ENCODE peak calls at places on chromosomes 4 and X, in five cellular contexts. V, Z, A, C and E are unnamed samples.

GRCh38 chr4:10063544-10064300 is 42.4 kb upstream of the SLC2A9 start:
- DNase-seq in Z (peak), C (peak), V (peak), A (no peak), E (peak)

GRCh38 chr4:91936301-91936700 is 367.5 kb upstream of the GRID2 start:
- DNase-seq in A (no peak), C (no peak), V (no peak), Z (no peak), E (no peak)

GRCh38 chr4:94695389-94695788 is 62.4 kb upstream of the BMPR1B start:
- DNase-seq in C (no peak), A (no peak), Z (no peak), V (no peak), E (no peak)

GRCh38 chrX:104189862-104190261 is 23.6 kb downstream of the FAM199X start:
- DNase-seq in C (no peak), V (no peak), A (no peak), Z (no peak), E (no peak)

GRCh38 chr4:147578057-147578476 is 39.1 kb upstream of the TMEM184C start:
- DNase-seq in V (no peak), C (no peak), Z (no peak), A (no peak), E (no peak)

GRCh38 chrX:112736310-112736709 is 56.6 kb upstream of the LHFPL1 start:
- DNase-seq in C (no peak), A (no peak), Z (no peak), V (no peak), E (no peak)

GRCh38 chr4:98625920-98626319 is 32.5 kb downstream of the TSPAN5 start:
- DNase-seq in C (no peak), Z (no peak), V (no peak), A (no peak), E (no peak)

GRCh38 chr4:68250151-68250930 is 4.8 kb upstream of the TMPRSS11B start:
- DNase-seq in Z (no peak), V (no peak), C (no peak), A (no peak), E (no peak)

GRCh38 chr4:73479323-73479722 is 2.2 kb upstream of the AFM start:
- DNase-seq in C (no peak), A (no peak), V (no peak), Z (no peak), E (no peak)

GRCh38 chr4:65341557-65341956 is 328.7 kb downstream of the EPHA5 start:
- DNase-seq in A (no peak), Z (no peak), C (no peak), V (no peak), E (no peak)

GRCh38 chr4:78634011-78634664 is 82.6 kb downstream of the ANXA3 start:
- DNase-seq in C (no peak), V (peak), A (no peak), Z (no peak), E (peak)

GRCh38 chr4:77579406-77580076 is 26.1 kb upstream of the CXCL13 start:
- DNase-seq in A (no peak), C (no peak), Z (no peak), V (no peak), E (no peak)

GRCh38 chrX:112851806-112852205 is 11.2 kb upstream of the AMOT start:
- DNase-seq in A (no peak), C (no peak), V (no peak), Z (no peak), E (no peak)

GRCh38 chrX:37627602-37628001 is 56.1 kb downstream of the LANCL3 start:
- DNase-seq in V (no peak), Z (peak), A (no peak), C (no peak), E (no peak)

GRCh38 chr4:71304289-71304850 is 34.5 kb upstream of the SLC4A4 start:
- DNase-seq in V (no peak), A (no peak), C (no peak), Z (no peak), E (no peak)

GRCh38 chrX:132463411-132463810 is 25.4 kb downstream of the MBNL3 start:
- DNase-seq in C (no peak), V (no peak), Z (peak), A (no peak), E (no peak)

GRCh38 chrX:111411591-111412371 is at the start of gene DCX:
- DNase-seq in Z (no peak), C (no peak), V (no peak), A (no peak), E (peak)

GRCh38 chr4:158018090-158018808 is 154.6 kb downstream of the GASK1B start:
- DNase-seq in Z (no peak), A (no peak), V (no peak), C (no peak), E (no peak)

GRCh38 chr4:65600656-65601055 is 69.6 kb downstream of the EPHA5 start:
- DNase-seq in A (no peak), V (no peak), Z (no peak), C (no peak), E (no peak)

GRCh38 chr4:78551420-78552351 is at the start of gene ANXA3:
- DNase-seq in A (no peak), C (peak), Z (peak), V (peak), E (no peak)

GRCh38 chrX:108590496-108590895 is 145.9 kb downstream of the IRS4 start:
- DNase-seq in Z (no peak), C (no peak), V (no peak), A (no peak), E (no peak)

GRCh38 chrX:153897899-153898298 is 6.6 kb upstream of the AVPR2 start:
- DNase-seq in C (no peak), A (no peak), V (no peak), Z (no peak), E (no peak)

GRCh38 chrX:101347859-101348451 is 587 bp downstream of the TIMM8A start:
- DNase-seq in V (no peak), Z (peak), A (no peak), C (no peak), E (no peak)

GRCh38 chr4:36320130-36320902 is 38.9 kb downstream of the DTHD1 start:
- DNase-seq in A (no peak), V (no peak), C (no peak), Z (no peak), E (no peak)

GRCh38 chr4:17941731-17942130 is 79.8 kb downstream of the LCORL start:
- DNase-seq in C (no peak), Z (no peak), V (no peak), A (no peak), E (no peak)

GRCh38 chr4:53646792-53647191 is 55.5 kb upstream of the LNX1 start:
- DNase-seq in C (no peak), A (no peak), Z (no peak), V (no peak), E (no peak)

GRCh38 chr4:153120235-153120634 is 84.0 kb upstream of the TRIM2 start:
- DNase-seq in V (no peak), C (no peak), Z (no peak), A (no peak), E (no peak)

GRCh38 chr4:3299538-3300197 is 6.8 kb downstream of the RGS12 start:
- DNase-seq in V (no peak), A (no peak), C (peak), Z (no peak), E (no peak)

GRCh38 chr4:8009710-8010534 is 70.3 kb upstream of the AFAP1 start:
- DNase-seq in V (no peak), A (no peak), Z (no peak), C (peak), E (no peak)

GRCh38 chr4:25667931-25668557 is 12.4 kb downstream of the SLC34A2 start:
- DNase-seq in V (no peak), A (no peak), C (no peak), Z (no peak), E (no peak)

GRCh38 chr4:48341776-48342558 is 638 bp downstream of the SLAIN2 start:
- DNase-seq in A (no peak), V (peak), C (peak), Z (peak), E (peak)

GRCh38 chr4:122341906-122342305 is 36.9 kb upstream of the ADAD1 start:
- DNase-seq in C (no peak), A (no peak), V (no peak), Z (no peak), E (no peak)

GRCh38 chr4:71765349-71765748 is 18.5 kb downstream of the GC start:
- DNase-seq in C (no peak), A (no peak), Z (no peak), V (no peak), E (no peak)

GRCh38 chr4:121217385-121217784 is 53.3 kb upstream of the TNIP3 start:
- DNase-seq in C (no peak), Z (no peak), V (no peak), A (no peak), E (no peak)

GRCh38 chrX:119186194-119186593 is 49.9 kb upstream of the PGRMC1 start:
- DNase-seq in A (no peak), Z (no peak), V (no peak), C (no peak), E (no peak)